ENCODE peak calls at places on chromosomes 5 and 9, in four cellular contexts. P is pons; J is epithelial cell of esophagus; O is stimulated activated CD4-positive, alpha-beta T cell treated with anti-CD3 and anti-CD28 coated beads, TNF-alpha, amount 100 ng/mL, for 4 hours. Q is an unnamed sample.

GRCh38 chr5:173618927-173619519 is 2.6 kb upstream of the BOD1 start:
- DNase-seq in P (peak; percentile 82), J (peak; percentile 69), O (peak; percentile 11), Q (no peak)

GRCh38 chr9:33852216-33852826 is 35.4 kb downstream of the UBE2R2 start:
- DNase-seq in P (peak; percentile 89), J (peak; percentile 66), O (peak; percentile 25), Q (no peak)

GRCh38 chr5:119453045-119453383 is 717 bp downstream of the HSD17B4 start:
- DNase-seq in P (peak; percentile 50), J (peak; percentile 20), O (no peak), Q (no peak)

GRCh38 chr9:98146101-98146991 is 27.3 kb upstream of the TRIM14 start:
- DNase-seq in P (no peak), J (peak; percentile 93), O (no peak), Q (no peak)

GRCh38 chr5:132471006-132471907 is 19.3 kb downstream of the IRF1 start:
- DNase-seq in P (no peak), J (no peak), O (no peak), Q (no peak)

GRCh38 chr5:44697025-44697424 is 111.7 kb upstream of the MRPS30 start:
- DNase-seq in P (no peak), J (no peak), O (no peak), Q (no peak)

GRCh38 chr5:145743396-145744061 is 91.6 kb downstream of the PRELID2 start:
- DNase-seq in P (no peak), J (no peak), O (no peak), Q (no peak)

GRCh38 chr5:68028131-68028727 is 187.3 kb upstream of the PIK3R1 start:
- DNase-seq in P (no peak), J (no peak), O (no peak), Q (no peak)

GRCh38 chr5:148401604-148402003 is 17.8 kb downstream of the FBXO38 start:
- DNase-seq in P (peak; percentile 10), J (no peak), O (no peak), Q (no peak)

GRCh38 chr5:103358305-103358996 is 99.9 kb downstream of the MACIR start:
- DNase-seq in P (no peak), J (no peak), O (no peak), Q (no peak)

GRCh38 chr5:4773827-4774317 is 366.3 kb upstream of the ADAMTS16 start:
- DNase-seq in P (no peak), J (no peak), O (no peak), Q (no peak)

GRCh38 chr5:163360681-163361080 is 76.7 kb upstream of the CCNG1 start:
- DNase-seq in P (no peak), J (no peak), O (no peak), Q (no peak)

GRCh38 chr5:95959051-95959963 is 2.3 kb downstream of the ELL2 start:
- DNase-seq in P (peak; percentile 64), J (no peak), O (no peak), Q (no peak)

GRCh38 chr9:113151696-113152630 is 1.2 kb downstream of the SLC31A2 start:
- DNase-seq in P (peak; percentile 45), J (peak; percentile 33), O (no peak), Q (no peak)

GRCh38 chr9:70479880-70480291 is 65.4 kb upstream of the KLF9 start:
- DNase-seq in P (no peak), J (peak; percentile 46), O (no peak), Q (no peak)

Q was measured in CMK.